ENCODE peak calls at places on chromosome 6, in eight cellular contexts. G is activated gamma-delta T cell treated with Interleukin-2 at 50 U/mL for 16 hours, Q is H9, O is mesenteric fat pad, X is neural crest cell, E is COR-L47, F is cardiac fibroblast, A is BE2C. L is an unnamed sample.

GRCh38 chr6:80003841-80004198 is 629 bp upstream of the TTK start:
- DNase-seq in G (peak; percentile 36), Q (peak; percentile 33), A (peak; percentile 9), E (peak; percentile 30), O (no peak), F (no peak), X (no peak), L (peak; percentile 60)

GRCh38 chr6:157143171-157143884 is 180.0 kb downstream of the TMEM242 start:
- DNase-seq in G (peak; percentile 22), Q (no peak), F (peak; percentile 83), E (no peak), X (no peak), A (peak; percentile 70), O (no peak), L (no peak)

GRCh38 chr6:110951986-110952794 is 6.3 kb upstream of the GTF3C6 start:
- DNase-seq in F (peak; percentile 79), Q (no peak), X (no peak), A (no peak), G (no peak), O (no peak), E (no peak), L (no peak)

GRCh38 chr6:73004817-73005216 is 220.5 kb downstream of the KHDC1L start:
- DNase-seq in X (no peak), E (no peak), G (no peak), A (no peak), Q (no peak), O (no peak), F (no peak), L (no peak)

GRCh38 chr6:38396209-38396608 is 243.5 kb downstream of the BTBD9 start:
- DNase-seq in A (no peak), G (no peak), O (no peak), E (no peak), F (no peak), Q (no peak), X (no peak), L (no peak)

GRCh38 chr6:107517274-107517673 is 27.4 kb downstream of the SOBP start:
- DNase-seq in F (no peak), Q (no peak), G (no peak), X (no peak), O (no peak), A (no peak), E (no peak), L (no peak)

GRCh38 chr6:37049990-37050853 is 44.8 kb downstream of the FGD2 start:
- DNase-seq in O (no peak), G (peak; percentile 59), Q (no peak), X (no peak), A (no peak), F (no peak), E (no peak), L (no peak)

GRCh38 chr6:90169328-90169886 is 127.2 kb downstream of the BACH2 start:
- DNase-seq in E (no peak), Q (no peak), O (no peak), G (no peak), X (no peak), A (no peak), F (no peak), L (no peak)

GRCh38 chr6:106300944-106301343 is 24.6 kb downstream of the ATG5 start:
- DNase-seq in G (no peak), E (peak; percentile 1), Q (no peak), X (no peak), O (no peak), F (peak; percentile 74), A (no peak), L (peak; percentile 30)

GRCh38 chr6:139129284-139129683 is 5.6 kb upstream of the HECA start:
- DNase-seq in E (no peak), F (no peak), O (no peak), A (no peak), G (no peak), X (no peak), Q (no peak), L (no peak)

GRCh38 chr6:50836231-50836630 is 17.6 kb downstream of the TFAP2B start:
- DNase-seq in E (no peak), Q (no peak), A (no peak), G (no peak), F (no peak), O (no peak), X (no peak), L (no peak)

GRCh38 chr6:107511410-107512070 is 21.6 kb downstream of the SOBP start:
- DNase-seq in O (no peak), E (no peak), Q (no peak), X (no peak), A (no peak), G (no peak), F (no peak), L (no peak)

GRCh38 chr6:30939473-30939872 is 1.3 kb upstream of the MUCL3 start:
- DNase-seq in Q (no peak), A (no peak), O (no peak), F (no peak), X (no peak), G (no peak), E (no peak), L (no peak)

GRCh38 chr6:107532707-107533106 is 42.8 kb downstream of the SOBP start:
- DNase-seq in E (no peak), A (peak; percentile 82), O (no peak), X (no peak), Q (no peak), F (no peak), G (no peak), L (no peak)

GRCh38 chr6:43481591-43482242 is 4.3 kb downstream of the TJAP1 start:
- DNase-seq in F (no peak), O (no peak), Q (no peak), X (no peak), G (no peak), A (no peak), E (no peak), L (no peak)

GRCh38 chr6:38818691-38819090 is 103.6 kb downstream of the DNAH8 start:
- DNase-seq in Q (no peak), O (no peak), X (no peak), G (no peak), A (no peak), E (no peak), F (no peak), L (no peak)

GRCh38 chr6:27684264-27685211 is 211.6 kb upstream of the ZNF184 start:
- DNase-seq in A (peak; percentile 80), Q (peak; percentile 85), X (no peak), O (no peak), G (no peak), F (peak; percentile 94), E (peak; percentile 35), L (peak; percentile 61)

GRCh38 chr6:14894105-14894504 is 351.8 kb upstream of the JARID2 start:
- DNase-seq in E (no peak), A (no peak), Q (no peak), X (no peak), F (no peak), G (no peak), O (no peak), L (no peak)

GRCh38 chr6:89941031-89941775 is 46.9 kb downstream of the GJA10 start:
- DNase-seq in Q (no peak), G (no peak), O (no peak), A (no peak), X (peak; percentile 20), F (no peak), E (no peak), L (peak; percentile 51)

GRCh38 chr6:126337323-126337722 is 2.6 kb upstream of the CENPW start:
- DNase-seq in X (no peak), A (no peak), O (no peak), F (peak; percentile 89), G (no peak), E (no peak), Q (no peak), L (no peak)

GRCh38 chr6:168699631-168700315 is 258.8 kb downstream of the SMOC2 start:
- DNase-seq in F (no peak), G (no peak), A (no peak), Q (no peak), E (peak; percentile 41), O (no peak), X (no peak), L (no peak)

L was measured in NCI-H774.